ENCODE peak calls at places on chromosomes 12 and 14, in six cellular contexts. J, K, D, R, Z and G are unnamed samples.

GRCh38 chr12:124752437-124753229 is 111.0 kb downstream of the SCARB1 start:
- DNase-seq in J (no peak), K (peak; percentile 17), D (no peak), R (no peak), Z (peak; percentile 84), G (no peak)

GRCh38 chr14:90624228-90624627 is 192.0 kb downstream of the TTC7B start:
- DNase-seq in J (peak; percentile 28), K (no peak), D (peak; percentile 56), R (no peak), Z (peak; percentile 59), G (no peak)

GRCh38 chr12:93979189-93979588 is 169.2 kb upstream of the PLXNC1 start:
- DNase-seq in J (peak; percentile 29), K (peak; percentile 16), D (peak; percentile 52), R (peak; percentile 64), Z (peak; percentile 73), G (peak; percentile 18)

GRCh38 chr12:54240971-54241588 is 38.8 kb downstream of the CBX5 start:
- DNase-seq in J (no peak), K (no peak), D (no peak), R (peak; percentile 82), Z (no peak), G (no peak)

GRCh38 chr12:24795699-24796385 is 153.1 kb downstream of the BCAT1 start:
- DNase-seq in J (no peak), K (no peak), D (no peak), R (peak; percentile 17), Z (no peak), G (no peak)

GRCh38 chr14:82094819-82095218 is 561.2 kb upstream of the SEL1L start:
- DNase-seq in J (no peak), K (no peak), D (no peak), R (no peak), Z (no peak), G (no peak)

GRCh38 chr12:72272731-72273498 is 745 bp downstream of the TRHDE start:
- DNase-seq in J (peak; percentile 58), K (peak; percentile 66), D (peak; percentile 30), R (no peak), Z (no peak), G (no peak)

GRCh38 chr14:33063521-33063920 is 124.8 kb downstream of the NPAS3 start:
- DNase-seq in J (no peak), K (no peak), D (no peak), R (no peak), Z (no peak), G (no peak)

GRCh38 chr14:94748667-94749347 is 21.1 kb downstream of the GSC start:
- DNase-seq in J (no peak), K (peak; percentile 23), D (peak; percentile 53), R (peak; percentile 54), Z (peak; percentile 18), G (no peak)

GRCh38 chr12:93877446-93877845 is 200.3 kb downstream of the CRADD start:
- DNase-seq in J (no peak), K (no peak), D (no peak), R (no peak), Z (no peak), G (no peak)

GRCh38 chr14:76954791-76955190 is 73.7 kb downstream of the IRF2BPL start:
- DNase-seq in J (no peak), K (no peak), D (no peak), R (no peak), Z (no peak), G (no peak)

GRCh38 chr14:76957224-76957881 is 71.2 kb downstream of the IRF2BPL start:
- DNase-seq in J (no peak), K (no peak), D (no peak), R (no peak), Z (no peak), G (no peak)

GRCh38 chr14:76958020-76958965 is 70.2 kb downstream of the IRF2BPL start:
- DNase-seq in J (no peak), K (no peak), D (no peak), R (peak; percentile 57), Z (no peak), G (no peak)

GRCh38 chr14:76955575-76956252 is 72.8 kb downstream of the IRF2BPL start:
- DNase-seq in J (peak; percentile 68), K (peak; percentile 61), D (peak; percentile 57), R (peak; percentile 75), Z (peak; percentile 78), G (no peak)

GRCh38 chr14:76956253-76957090 is 72.0 kb downstream of the IRF2BPL start:
- DNase-seq in J (peak; percentile 92), K (peak; percentile 95), D (peak; percentile 95), R (peak; percentile 89), Z (peak; percentile 94), G (peak; percentile 85)
- H3K4me3 ChIP-seq in J (no peak overlapping the region), K (peak overlapping the region; percentile 77), D (no peak overlapping the region), R (peak overlapping the region; percentile 71), Z (peak overlapping the region; percentile 32), G (no peak overlapping the region)

GRCh38 chr12:76495556-76495955 is 64.0 kb downstream of the OSBPL8 start:
- DNase-seq in J (no peak), K (peak; percentile 2), D (no peak), R (no peak), Z (no peak), G (no peak)
- H3K4me3 ChIP-seq in J (no peak overlapping the region), K (no peak overlapping the region), D (no peak overlapping the region), R (no peak overlapping the region), Z (no peak overlapping the region), G (no peak overlapping the region)

GRCh38 chr12:20822415-20822814 is 11.9 kb downstream of the SLCO1B3 start:
- DNase-seq in J (no peak), K (no peak), D (no peak), R (no peak), Z (no peak), G (no peak)

DNA sequence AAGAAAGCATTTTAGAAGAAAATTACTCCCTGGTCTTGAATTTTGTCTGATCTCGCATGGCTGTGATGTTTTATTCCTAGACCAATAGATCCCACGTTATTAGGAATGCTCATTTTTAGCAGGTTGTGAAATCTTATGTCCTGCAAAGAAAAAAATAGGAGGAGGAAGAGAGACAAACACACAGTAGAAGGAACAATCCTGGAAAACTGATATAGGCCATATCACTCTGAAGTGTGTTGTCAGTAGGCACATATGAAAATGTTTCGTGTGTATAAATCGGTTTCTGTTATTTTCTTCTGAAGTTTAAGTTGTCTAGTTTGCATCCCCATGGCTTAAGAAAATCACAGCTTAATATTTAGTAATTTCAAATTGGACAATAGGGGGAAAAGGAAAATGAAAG is 12.4 kb downstream of the SLCO1B3 start:
- DNase-seq in J (no peak), K (no peak), D (no peak), R (no peak), Z (no peak), G (no peak)
- H3K4me3 ChIP-seq in J (no peak overlapping the region), K (no peak overlapping the region), D (no peak overlapping the region), R (no peak overlapping the region), Z (no peak overlapping the region), G (no peak overlapping the region)

DNA sequence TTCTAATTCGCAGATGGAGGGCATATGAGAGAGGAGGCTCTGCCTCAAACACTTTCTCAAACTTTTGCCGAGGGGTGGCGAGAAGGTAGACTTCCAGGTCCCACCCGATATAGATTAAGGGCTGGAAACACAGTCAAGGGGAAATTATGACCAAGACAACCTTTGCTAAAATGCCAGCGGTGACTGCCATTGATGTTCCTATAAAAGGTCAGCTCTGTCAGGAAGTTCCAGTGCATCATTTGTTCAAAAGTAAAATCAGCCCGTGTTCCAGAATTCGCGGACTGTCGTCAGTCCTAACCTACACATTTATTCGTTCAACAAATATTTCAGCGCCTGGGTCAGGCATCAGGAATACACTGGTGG is 818 bp upstream of the PAPOLA start:
- DNase-seq in J (peak; percentile 15), K (no peak), D (no peak), R (no peak), Z (no peak), G (no peak)
- H3K4me3 ChIP-seq in J (peak overlapping the region; percentile 99), K (peak overlapping the region; percentile 97), D (peak overlapping the region; percentile 97), R (peak overlapping the region; percentile 92), Z (peak overlapping the region; percentile 93), G (peak overlapping the region; percentile 77)

DNA sequence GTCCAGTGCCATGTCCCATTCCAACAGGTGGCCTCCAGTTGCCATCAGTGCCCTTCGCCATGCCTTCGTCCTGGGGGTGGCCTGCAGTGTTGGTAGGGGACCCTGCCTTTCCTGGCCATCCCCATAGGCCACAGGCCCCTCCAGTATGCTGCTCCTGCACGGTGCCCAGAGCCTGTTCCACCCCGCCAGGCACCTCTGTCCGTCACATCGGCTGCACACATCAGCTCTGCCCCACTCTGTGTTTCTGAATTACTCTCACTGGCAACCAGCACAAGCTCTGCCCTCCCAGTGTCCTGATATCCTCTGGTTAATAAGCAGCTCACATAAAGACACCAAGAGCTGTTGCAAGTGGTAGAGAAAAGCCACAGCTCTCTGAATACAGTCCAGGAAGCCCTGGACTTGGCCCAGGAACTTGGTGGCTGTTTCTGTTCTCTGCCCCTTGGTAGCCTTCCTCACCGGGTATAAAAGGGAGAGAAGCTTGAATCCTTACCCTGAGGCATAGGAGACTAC is 31.3 kb upstream of the ATP2A2 start:
- DNase-seq in J (peak; percentile 27), K (no peak), D (peak; percentile 49), R (no peak), Z (no peak), G (no peak)
- H3K4me3 ChIP-seq in J (no peak overlapping the region), K (no peak overlapping the region), D (no peak overlapping the region), R (no peak overlapping the region), Z (no peak overlapping the region), G (no peak overlapping the region)

GRCh38 chr12:118617922-118618450 is 241.6 kb downstream of the SUDS3 start:
- DNase-seq in J (no peak), K (no peak), D (no peak), R (no peak), Z (no peak), G (no peak)
- H3K4me3 ChIP-seq in J (no peak overlapping the region), K (no peak overlapping the region), D (no peak overlapping the region), R (no peak overlapping the region), Z (no peak overlapping the region), G (no peak overlapping the region)

GRCh38 chr12:95342008-95342407 is 124.4 kb downstream of the VEZT start:
- DNase-seq in J (no peak), K (no peak), D (no peak), R (no peak), Z (no peak), G (no peak)

GRCh38 chr12:95337176-95337575 is 119.6 kb downstream of the VEZT start:
- DNase-seq in J (no peak), K (peak; percentile 85), D (no peak), R (no peak), Z (no peak), G (no peak)

GRCh38 chr12:95335948-95336347 is 118.3 kb downstream of the VEZT start:
- DNase-seq in J (no peak), K (no peak), D (no peak), R (no peak), Z (no peak), G (no peak)

GRCh38 chr12:95339086-95339788 is 121.6 kb downstream of the VEZT start:
- DNase-seq in J (no peak), K (no peak), D (no peak), R (no peak), Z (no peak), G (no peak)

GRCh38 chr12:95336387-95337067 is 118.9 kb downstream of the VEZT start:
- DNase-seq in J (peak; percentile 89), K (peak; percentile 92), D (peak; percentile 88), R (peak; percentile 19), Z (peak; percentile 89), G (peak; percentile 72)
- H3K4me3 ChIP-seq in J (no peak overlapping the region), K (peak overlapping the region; percentile 60), D (no peak overlapping the region), R (no peak overlapping the region), Z (no peak overlapping the region), G (no peak overlapping the region)

GRCh38 chr14:50342211-50343080 is 30.3 kb downstream of the DMAC2L start:
- DNase-seq in J (peak; percentile 75), K (peak; percentile 64), D (peak; percentile 52), R (peak; percentile 64), Z (peak; percentile 66), G (no peak)
- H3K4me3 ChIP-seq in J (no peak overlapping the region), K (peak overlapping the region; percentile 73), D (no peak overlapping the region), R (no peak overlapping the region), Z (peak overlapping the region; percentile 15), G (no peak overlapping the region)